ENCODE peak calls at places on chromosomes 5 and 9, in seven cellular contexts. D is HCT116, F is HepG2, Z is K562, P is GM12878, N is H1, K is SK-N-SH. M is an unnamed sample.

GRCh38 chr9:137304383-137305059 is 2.5 kb upstream of the NRARP start:
- DNase-seq in D (no peak), F (no peak), Z (no peak), P (no peak), N (no peak), K (peak), M (no peak)

GRCh38 chr9:136759436-136760325 is 1.6 kb upstream of the LCN8 start:
- DNase-seq in D (no peak), F (no peak), Z (no peak), P (no peak), N (no peak), K (no peak), M (no peak)

GRCh38 chr9:107856633-107857032 is 367.1 kb upstream of the KLF4 start:
- DNase-seq in D (no peak), F (no peak), Z (no peak), P (no peak), N (no peak), K (no peak), M (no peak)

GRCh38 chr5:77844408-77845272 is 68.5 kb upstream of the TBCA start:
- DNase-seq in D (no peak), F (no peak), Z (no peak), P (no peak), N (no peak), K (peak), M (no peak)

GRCh38 chr9:79581794-79582193 is 10.0 kb downstream of the TLE4 start:
- DNase-seq in D (no peak), F (peak), Z (no peak), P (no peak), N (no peak), K (no peak), M (no peak)

GRCh38 chr5:65055938-65056337 is 287.2 kb downstream of the CWC27 start:
- DNase-seq in D (no peak), F (no peak), Z (no peak), P (no peak), N (no peak), K (no peak), M (no peak)

GRCh38 chr9:13480688-13481087 is 201.2 kb upstream of the MPDZ start:
- DNase-seq in D (no peak), F (no peak), Z (no peak), P (no peak), N (no peak), K (no peak), M (no peak)

GRCh38 chr9:95852059-95853032 is 23.1 kb upstream of the ERCC6L2 start:
- DNase-seq in D (no peak), F (no peak), Z (peak), P (peak), N (no peak), K (no peak), M (no peak)

GRCh38 chr9:88775037-88775471 is 216.2 kb upstream of the S1PR3 start:
- DNase-seq in D (no peak), F (no peak), Z (peak), P (no peak), N (no peak), K (no peak), M (no peak)

GRCh38 chr5:16931334-16932110 is 4.6 kb downstream of the MYO10 start:
- DNase-seq in D (no peak), F (no peak), Z (no peak), P (no peak), N (no peak), K (no peak), M (no peak)

GRCh38 chr5:111747336-111747735 is 9.7 kb downstream of the NREP start:
- DNase-seq in D (no peak), F (no peak), Z (no peak), P (no peak), N (no peak), K (no peak), M (no peak)

GRCh38 chr5:757931-758697 is 26.4 kb downstream of the ZDHHC11B start:
- DNase-seq in D (no peak), F (peak), Z (no peak), P (no peak), N (no peak), K (peak), M (peak)

GRCh38 chr5:30387974-30388632 is 805.4 kb upstream of the CDH6 start:
- DNase-seq in D (no peak), F (no peak), Z (no peak), P (no peak), N (no peak), K (no peak), M (no peak)

GRCh38 chr5:170475269-170476000 is 28.4 kb upstream of the KCNIP1 start:
- DNase-seq in D (no peak), F (no peak), Z (no peak), P (no peak), N (no peak), K (no peak), M (no peak)

GRCh38 chr5:12322042-12322441 is 417.8 kb upstream of the CTNND2 start:
- DNase-seq in D (no peak), F (no peak), Z (no peak), P (no peak), N (peak), K (no peak), M (no peak)

GRCh38 chr9:72983512-72984021 is 30.7 kb upstream of the ALDH1A1 start:
- DNase-seq in D (no peak), F (peak), Z (no peak), P (no peak), N (no peak), K (no peak), M (no peak)

GRCh38 chr5:171897231-171897630 is 109.2 kb downstream of the FBXW11 start:
- DNase-seq in D (no peak), F (no peak), Z (no peak), P (no peak), N (no peak), K (no peak), M (no peak)

GRCh38 chr5:36655171-36655570 is 48.8 kb downstream of the SLC1A3 start:
- DNase-seq in D (no peak), F (no peak), Z (no peak), P (no peak), N (no peak), K (no peak), M (peak)

GRCh38 chr5:71533614-71534013 is 53.5 kb upstream of the MCCC2 start:
- DNase-seq in D (peak), F (no peak), Z (no peak), P (peak), N (no peak), K (no peak), M (no peak)

GRCh38 chr5:180802325-180803180 is at the start of gene MGAT1:
- DNase-seq in D (no peak), F (peak), Z (peak), P (no peak), N (no peak), K (peak), M (peak)

GRCh38 chr5:180799194-180799593 is 3.4 kb downstream of the MGAT1 start:
- DNase-seq in D (no peak), F (no peak), Z (no peak), P (no peak), N (no peak), K (no peak), M (peak)

GRCh38 chr5:180801596-180802324 is 846 bp downstream of the MGAT1 start:
- DNase-seq in D (no peak), F (no peak), Z (no peak), P (no peak), N (no peak), K (peak), M (no peak)

GRCh38 chr5:180798193-180798592 is 4.4 kb downstream of the MGAT1 start:
- DNase-seq in D (no peak), F (no peak), Z (no peak), P (no peak), N (no peak), K (no peak), M (no peak)

DNA sequence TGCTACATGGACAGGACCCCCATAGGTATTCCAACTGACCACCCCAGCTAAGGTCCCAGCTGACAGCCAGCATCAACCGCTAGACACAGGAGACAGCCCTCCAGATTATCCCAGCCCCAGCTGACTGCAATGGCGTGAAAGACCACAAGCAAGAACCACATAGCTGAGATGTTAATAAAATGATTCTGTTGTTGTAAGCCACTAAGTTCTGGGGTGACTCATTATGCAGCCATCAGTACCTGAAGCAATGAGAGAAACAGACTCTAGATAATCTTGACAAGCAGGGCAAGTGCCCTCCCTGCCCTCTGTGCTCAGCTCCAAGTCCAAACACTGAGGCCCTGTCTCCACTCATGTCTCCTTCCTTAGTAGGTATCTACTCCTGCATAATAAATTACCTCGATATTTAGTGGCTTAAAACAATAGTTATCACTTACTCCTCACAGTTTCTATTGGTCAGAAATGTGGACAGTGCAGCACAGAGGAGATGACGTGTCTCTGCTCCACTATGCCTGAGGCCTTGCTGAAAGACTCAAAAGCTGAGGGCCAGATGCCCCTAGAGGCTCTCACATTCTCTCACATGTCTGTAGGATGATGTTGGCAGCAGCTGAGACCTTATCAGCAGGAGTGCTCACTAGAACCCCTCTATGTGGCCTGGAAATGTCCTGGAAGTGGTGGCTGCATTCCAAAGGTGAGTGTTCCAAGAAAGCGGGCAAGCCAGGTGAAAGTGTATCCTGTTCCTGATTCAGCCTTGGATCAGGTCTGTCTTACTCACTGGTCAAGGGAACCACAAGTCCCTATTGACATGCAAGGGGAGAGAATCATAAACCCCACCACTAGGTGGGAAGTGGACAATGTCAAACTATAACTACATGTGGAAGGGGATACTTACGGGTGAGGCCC is 2.5 kb downstream of the MGAT1 start:
- DNase-seq in D (no peak), F (no peak), Z (no peak), P (no peak), N (no peak), K (no peak), M (no peak)
- TF ChIP-seq JUND in D (no peak), F (no peak), Z (no peak), P (no peak), N (no peak), K (peak), M (no peak)

DNA sequence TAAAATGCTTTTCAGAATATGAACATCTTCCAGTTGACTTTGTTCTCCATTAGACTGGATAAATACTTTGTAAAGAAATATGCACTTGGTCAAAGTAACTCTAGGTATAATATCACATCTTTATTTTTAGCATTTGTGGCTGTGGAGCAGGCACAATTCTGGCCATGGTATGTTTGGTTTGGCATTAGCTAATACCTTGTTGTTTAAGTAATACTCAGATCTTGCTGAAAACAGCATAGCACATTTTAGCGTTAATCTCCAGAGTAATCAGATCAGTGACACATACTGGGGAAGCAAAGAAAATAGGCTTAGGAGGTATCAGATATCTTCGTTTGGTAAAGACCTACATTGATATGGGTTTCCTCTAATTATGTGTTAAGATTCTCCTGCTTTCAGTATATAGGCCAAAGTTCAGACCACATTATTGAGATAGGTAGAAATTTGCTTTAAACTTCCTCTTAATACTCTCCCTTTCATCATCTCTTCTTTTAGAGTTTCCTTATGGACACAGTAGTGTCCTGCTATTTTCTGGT is 437.5 kb upstream of the ADAMTSL1 start:
- DNase-seq in D (no peak), F (no peak), Z (no peak), P (no peak), N (no peak), K (no peak), M (no peak)
- TF ChIP-seq JUND in D (no peak), F (no peak), Z (no peak), P (no peak), N (no peak), K (no peak), M (no peak)

DNA sequence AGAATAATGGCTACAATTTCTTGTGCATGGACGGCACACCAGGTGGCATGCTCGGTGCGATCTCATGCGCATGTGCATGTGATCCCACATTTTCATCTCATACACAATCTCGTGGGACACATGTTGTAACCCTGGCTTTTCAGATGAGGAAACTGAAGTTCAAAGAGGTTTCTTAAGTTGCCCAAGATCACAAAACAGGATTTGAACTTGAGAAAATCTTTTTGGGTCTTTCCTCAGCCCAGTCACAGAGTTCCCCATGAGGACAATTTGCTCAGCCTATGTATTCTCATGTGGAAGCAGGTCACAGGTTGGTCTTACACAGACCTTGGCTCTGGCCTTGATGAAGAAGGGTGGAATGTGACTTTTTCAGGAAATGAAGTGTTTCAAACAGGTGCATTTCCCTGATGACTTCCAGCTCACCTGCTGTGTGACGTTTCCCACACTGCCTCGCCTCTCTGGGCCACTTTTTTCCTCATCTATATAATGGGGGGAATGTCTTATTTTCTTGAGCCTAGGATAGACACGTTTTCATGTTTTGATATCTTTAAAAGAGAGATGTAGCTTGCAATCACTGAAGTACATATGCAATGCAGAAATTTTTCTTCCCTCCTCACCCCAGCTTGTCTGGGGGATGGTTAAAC is 7.1 kb upstream of the ORM1 start:
- DNase-seq in D (no peak), F (no peak), Z (no peak), P (no peak), N (no peak), K (no peak), M (no peak)
- TF ChIP-seq JUND in D (no peak), F (no peak), Z (no peak), P (no peak), N (no peak), K (no peak), M (no peak)

GRCh38 chr9:115466784-115467183 is 348.8 kb upstream of the TNC start:
- DNase-seq in D (no peak), F (no peak), Z (no peak), P (no peak), N (no peak), K (no peak), M (no peak)

GRCh38 chr9:115461284-115461683 is 343.3 kb upstream of the TNC start:
- DNase-seq in D (no peak), F (no peak), Z (no peak), P (no peak), N (no peak), K (no peak), M (no peak)

GRCh38 chr9:115462623-115463022 is 344.7 kb upstream of the TNC start:
- DNase-seq in D (no peak), F (no peak), Z (no peak), P (no peak), N (no peak), K (no peak), M (no peak)
- TF ChIP-seq JUND in D (no peak), F (no peak), Z (no peak), P (no peak), N (no peak), K (no peak), M (no peak)

GRCh38 chr5:74092761-74093160 is 466.8 kb downstream of the ARHGEF28 start:
- DNase-seq in D (no peak), F (no peak), Z (no peak), P (no peak), N (no peak), K (no peak), M (no peak)

GRCh38 chr5:74093501-74093993 is 467.6 kb downstream of the ARHGEF28 start:
- DNase-seq in D (no peak), F (no peak), Z (no peak), P (no peak), N (no peak), K (no peak), M (no peak)

GRCh38 chr5:74094779-74095108 is 468.7 kb downstream of the ARHGEF28 start:
- DNase-seq in D (no peak), F (no peak), Z (no peak), P (no peak), N (no peak), K (no peak), M (no peak)

GRCh38 chr5:74095871-74096270 is 469.9 kb downstream of the ARHGEF28 start:
- DNase-seq in D (no peak), F (no peak), Z (no peak), P (no peak), N (no peak), K (no peak), M (peak)

DNA sequence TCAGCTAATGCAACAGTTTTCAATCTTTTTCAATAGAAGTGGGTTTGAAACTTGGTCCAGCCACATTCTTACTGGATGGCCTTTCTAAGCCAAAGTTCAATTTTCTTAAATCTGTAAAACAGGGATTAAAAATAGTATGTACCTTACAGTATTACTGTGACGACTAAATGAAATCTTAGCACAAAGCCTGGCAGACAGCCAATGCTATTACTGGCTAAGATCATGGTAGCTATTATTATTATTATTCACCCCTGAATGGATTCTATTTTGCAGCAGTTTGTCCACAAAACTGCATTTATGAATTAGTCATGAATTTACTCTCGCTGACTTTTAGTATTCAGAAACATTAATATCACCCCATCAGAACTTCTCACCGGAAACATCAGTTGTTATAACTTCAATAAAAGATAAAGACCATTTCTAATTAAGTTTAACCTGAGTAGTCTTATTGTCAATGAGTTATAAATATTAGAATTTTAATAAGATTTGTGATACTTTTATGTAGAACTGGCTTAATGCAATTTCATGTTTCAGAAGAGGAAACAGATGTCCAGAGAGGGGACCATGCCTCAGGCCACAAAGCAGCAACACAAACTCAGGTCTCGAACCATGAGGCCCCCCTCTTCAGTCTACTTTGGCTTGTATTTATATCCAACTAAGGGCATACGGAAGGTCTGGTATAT is 468.2 kb downstream of the ARHGEF28 start:
- DNase-seq in D (no peak), F (no peak), Z (no peak), P (no peak), N (no peak), K (peak), M (no peak)
- TF ChIP-seq JUND in D (no peak), F (no peak), Z (no peak), P (no peak), N (no peak), K (no peak), M (no peak)

GRCh38 chr9:116467740-116468351 is 219.3 kb upstream of the TRIM32 start:
- DNase-seq in D (no peak), F (no peak), Z (no peak), P (no peak), N (no peak), K (no peak), M (no peak)

GRCh38 chr9:116471943-116472506 is 215.1 kb upstream of the TRIM32 start:
- DNase-seq in D (no peak), F (no peak), Z (no peak), P (no peak), N (no peak), K (no peak), M (no peak)

GRCh38 chr9:116468369-116468768 is 218.7 kb upstream of the TRIM32 start:
- DNase-seq in D (no peak), F (no peak), Z (no peak), P (no peak), N (no peak), K (no peak), M (no peak)

GRCh38 chr9:116469128-116469527 is 218.0 kb upstream of the TRIM32 start:
- DNase-seq in D (no peak), F (no peak), Z (no peak), P (no peak), N (no peak), K (no peak), M (no peak)

GRCh38 chr9:116471093-116471906 is 215.8 kb upstream of the TRIM32 start:
- DNase-seq in D (no peak), F (no peak), Z (peak), P (no peak), N (peak), K (no peak), M (no peak)
- TF ChIP-seq JUND in D (no peak), F (no peak), Z (peak), P (no peak), N (no peak), K (no peak), M (no peak)

M was measured in T47D.